ENCODE peak calls at places on chromosome 1, in six cellular contexts. B is activated T-cell treated with anti-CD3 and anti-CD28 coated beads for 1 hour; J is LoVo; A is left cardiac atrium; S is T-helper 2 cell treated with Interferon-gamma antibody and Interleukin-4, amounts not matched to agents 5 μg/mL and 100 μg/mL, for 36 hours; G is heart right ventricle. F is an unnamed sample.
A peak's percentile ranks its signal among the peaks of the same experiment; 100 is the strongest.

GRCh38 chr1:2944705-2945104 is 76.6 kb upstream of the ACTRT2 start:
- DNase-seq in J (no peak), G (no peak), A (no peak), S (no peak), B (no peak), F (no peak)

GRCh38 chr1:2636733-2637132 is 3.9 kb upstream of the MMEL1 start:
- DNase-seq in B (no peak), A (no peak), J (no peak), S (no peak), G (no peak), F (no peak)

GRCh38 chr1:75953461-75953860 is 21.3 kb upstream of the ASB17 start:
- DNase-seq in S (no peak), J (no peak), B (no peak), A (no peak), G (no peak), F (peak; percentile 69)

GRCh38 chr1:54199151-54199764 is 572 bp downstream of the CYB5RL start:
- DNase-seq in J (no peak), G (no peak), A (no peak), S (no peak), B (no peak), F (no peak)

GRCh38 chr1:150820710-150821521 is 12.9 kb upstream of the CTSK start:
- DNase-seq in G (no peak), A (no peak), S (peak; percentile 8), J (no peak), B (no peak), F (no peak)

GRCh38 chr1:41599912-41600311 is 115.4 kb upstream of the EDN2 start:
- DNase-seq in A (no peak), G (no peak), S (no peak), J (peak; percentile 20), B (no peak), F (peak; percentile 9)

GRCh38 chr1:33273961-33274371 is 17.7 kb downstream of the ZNF362 start:
- DNase-seq in G (no peak), A (no peak), J (no peak), S (no peak), B (no peak), F (no peak)

GRCh38 chr1:204261266-204261665 is 47.5 kb upstream of the GOLT1A start:
- DNase-seq in J (no peak), G (no peak), B (no peak), S (no peak), A (no peak), F (no peak)

GRCh38 chr1:30109853-30110252 is 613.5 kb downstream of the MATN1 start:
- DNase-seq in B (no peak), S (no peak), A (peak; percentile 79), J (no peak), G (peak; percentile 28), F (no peak)

GRCh38 chr1:56212143-56212542 is 367.2 kb downstream of the PLPP3 start:
- DNase-seq in G (no peak), J (no peak), A (no peak), B (no peak), S (no peak), F (no peak)

GRCh38 chr1:29550119-29550841 is 314.0 kb downstream of the PTPRU start:
- DNase-seq in G (no peak), S (no peak), A (no peak), B (no peak), J (no peak), F (no peak)

GRCh38 chr1:226884116-226884515 is 13.7 kb downstream of the PSEN2 start:
- DNase-seq in A (no peak), G (no peak), S (no peak), J (no peak), B (no peak), F (no peak)

GRCh38 chr1:178645826-178646200 is 79.2 kb upstream of the RALGPS2 start:
- DNase-seq in A (no peak), B (no peak), J (no peak), S (no peak), G (no peak), F (no peak)